ENCODE peak calls at places on chromosomes 3 and 15, in four cellular contexts. One of them, this sample, is unnamed.

GRCh38 chr15:26260517-26261133 is 397.5 kb upstream of the ATP10A start:
- DNase-seq in esophagus muscularis mucosa: no peak
- DNase-seq in heart left ventricle: no peak
- DNase-seq in GM12892: no peak
- DNase-seq in this sample: no peak

GRCh38 chr3:64203969-64204632 is 21.2 kb downstream of the PRICKLE2 start:
- DNase-seq in esophagus muscularis mucosa: peak
- DNase-seq in heart left ventricle: no peak
- DNase-seq in GM12892: no peak
- DNase-seq in this sample: no peak

GRCh38 chr3:156630081-156630772 is 44.2 kb upstream of the TIPARP start:
- DNase-seq in esophagus muscularis mucosa: no peak
- DNase-seq in heart left ventricle: no peak
- DNase-seq in GM12892: no peak
- DNase-seq in this sample: no peak

GRCh38 chr3:24303057-24303754 is 191.4 kb downstream of the THRB start:
- DNase-seq in esophagus muscularis mucosa: no peak
- DNase-seq in heart left ventricle: no peak
- DNase-seq in GM12892: no peak
- DNase-seq in this sample: no peak

GRCh38 chr15:63605816-63606215 is 8.6 kb downstream of the FBXL22 start:
- DNase-seq in esophagus muscularis mucosa: no peak
- DNase-seq in heart left ventricle: no peak
- DNase-seq in GM12892: no peak
- DNase-seq in this sample: no peak

GRCh38 chr3:143265501-143266070 is 146.0 kb downstream of the CHST2 start:
- DNase-seq in esophagus muscularis mucosa: no peak
- DNase-seq in heart left ventricle: no peak
- DNase-seq in GM12892: no peak
- DNase-seq in this sample: no peak

GRCh38 chr3:119524931-119525662 is 26.8 kb downstream of the TIMMDC1 start:
- DNase-seq in esophagus muscularis mucosa: no peak
- DNase-seq in heart left ventricle: no peak
- DNase-seq in GM12892: no peak
- DNase-seq in this sample: no peak

GRCh38 chr15:39400002-39400401 is 180.9 kb upstream of the THBS1 start:
- DNase-seq in esophagus muscularis mucosa: no peak
- DNase-seq in heart left ventricle: no peak
- DNase-seq in GM12892: no peak
- DNase-seq in this sample: no peak

GRCh38 chr3:94305835-94306685 is 243.2 kb downstream of the NSUN3 start:
- DNase-seq in esophagus muscularis mucosa: no peak
- DNase-seq in heart left ventricle: no peak
- DNase-seq in GM12892: no peak
- DNase-seq in this sample: no peak

GRCh38 chr15:70289191-70289955 is 191.7 kb upstream of the TLE3 start:
- DNase-seq in esophagus muscularis mucosa: no peak
- DNase-seq in heart left ventricle: no peak
- DNase-seq in GM12892: no peak
- DNase-seq in this sample: peak

GRCh38 chr15:101029971-101030661 is 111.0 kb downstream of the LRRK1 start:
- DNase-seq in esophagus muscularis mucosa: peak
- DNase-seq in heart left ventricle: peak
- DNase-seq in GM12892: no peak
- DNase-seq in this sample: peak

GRCh38 chr15:48408337-48408736 is 77.1 kb downstream of the DUT start:
- DNase-seq in esophagus muscularis mucosa: no peak
- DNase-seq in heart left ventricle: no peak
- DNase-seq in GM12892: no peak
- DNase-seq in this sample: no peak

GRCh38 chr15:80788536-80788935 is 9.4 kb downstream of the CEMIP start:
- DNase-seq in esophagus muscularis mucosa: no peak
- DNase-seq in heart left ventricle: no peak
- DNase-seq in GM12892: no peak
- DNase-seq in this sample: no peak

GRCh38 chr15:92520914-92521623 is 127.4 kb downstream of the ST8SIA2 start:
- DNase-seq in esophagus muscularis mucosa: no peak
- DNase-seq in heart left ventricle: no peak
- DNase-seq in GM12892: no peak
- DNase-seq in this sample: no peak

DNA sequence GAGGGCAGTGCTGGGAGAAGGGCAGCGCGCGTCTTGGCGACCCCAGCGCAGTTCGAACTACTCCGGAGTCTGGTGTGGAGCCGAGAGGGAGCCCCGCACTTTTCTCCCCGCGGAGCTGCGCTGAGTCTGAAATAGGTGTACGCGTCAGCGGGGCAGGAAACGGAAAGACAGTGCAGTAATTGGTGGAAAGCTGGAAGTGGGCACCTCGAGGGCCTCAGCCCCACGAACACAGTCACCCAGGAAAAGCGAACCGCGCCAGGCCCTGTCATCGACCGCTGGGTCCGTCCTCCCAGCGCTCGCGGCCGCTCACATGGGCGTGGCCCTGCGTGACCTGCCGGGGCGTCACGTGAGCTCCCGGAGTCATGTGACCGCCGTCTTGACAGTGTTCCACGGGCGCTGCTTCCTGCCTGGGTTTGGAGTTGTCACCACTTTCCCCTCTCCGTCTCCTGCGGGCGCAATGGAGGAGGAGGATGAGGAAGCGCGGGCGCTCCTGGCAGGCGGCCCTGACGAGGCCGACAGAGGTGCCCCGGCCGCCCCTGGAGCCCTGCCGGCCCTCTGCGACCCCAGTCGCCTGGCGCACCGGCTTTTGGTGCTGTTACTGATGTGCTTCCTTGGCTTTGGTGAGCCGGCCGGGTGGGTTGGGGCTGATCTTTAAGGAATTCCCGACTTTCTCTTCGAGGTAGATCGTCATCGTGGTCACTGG is at the start of gene MFSD1:
- DNase-seq in esophagus muscularis mucosa: peak
- DNase-seq in heart left ventricle: peak
- DNase-seq in GM12892: peak
- DNase-seq in this sample: peak
- TF ChIP-seq POLR2A in esophagus muscularis mucosa: peak
- TF ChIP-seq POLR2A in heart left ventricle: peak
- TF ChIP-seq POLR2A in GM12892: peak
- TF ChIP-seq POLR2A in this sample: peak

GRCh38 chr15:58737298-58737697 is 12.2 kb downstream of the ADAM10 start:
- DNase-seq in esophagus muscularis mucosa: no peak
- DNase-seq in heart left ventricle: no peak
- DNase-seq in GM12892: no peak
- DNase-seq in this sample: no peak

GRCh38 chr15:58738051-58738707 is 11.3 kb downstream of the ADAM10 start:
- DNase-seq in esophagus muscularis mucosa: no peak
- DNase-seq in heart left ventricle: no peak
- DNase-seq in GM12892: no peak
- DNase-seq in this sample: no peak

GRCh38 chr15:58732620-58733363 is 16.7 kb downstream of the ADAM10 start:
- DNase-seq in esophagus muscularis mucosa: no peak
- DNase-seq in heart left ventricle: no peak
- DNase-seq in GM12892: no peak
- DNase-seq in this sample: no peak

GRCh38 chr15:58734859-58735258 is 14.6 kb downstream of the ADAM10 start:
- DNase-seq in esophagus muscularis mucosa: no peak
- DNase-seq in heart left ventricle: no peak
- DNase-seq in GM12892: no peak
- DNase-seq in this sample: no peak

DNA sequence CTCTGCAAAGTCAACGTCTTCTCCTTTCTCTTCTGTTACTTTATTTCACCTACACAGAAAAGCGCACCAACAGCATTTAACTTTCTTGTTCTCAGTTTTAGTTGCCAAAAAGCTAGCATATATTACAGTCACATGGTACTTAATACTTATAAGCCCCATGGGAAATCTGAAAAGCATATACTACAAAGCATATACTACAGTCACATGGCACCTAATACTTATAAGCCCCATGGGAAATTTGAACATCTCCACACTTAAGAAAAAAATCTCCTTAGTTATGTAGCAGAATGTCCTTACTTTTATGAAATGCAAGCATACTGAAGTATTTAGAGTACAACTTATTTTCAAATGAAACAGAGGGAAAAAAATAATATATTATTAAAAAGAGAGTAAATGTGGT is 13.3 kb downstream of the ADAM10 start:
- DNase-seq in esophagus muscularis mucosa: no peak
- DNase-seq in heart left ventricle: no peak
- DNase-seq in GM12892: no peak
- DNase-seq in this sample: no peak
- TF ChIP-seq POLR2A in esophagus muscularis mucosa: no peak
- TF ChIP-seq POLR2A in heart left ventricle: no peak
- TF ChIP-seq POLR2A in GM12892: no peak
- TF ChIP-seq POLR2A in this sample: no peak

GRCh38 chr3:45226206-45226915 is at the start of gene TMEM158:
- DNase-seq in esophagus muscularis mucosa: no peak
- DNase-seq in heart left ventricle: peak
- DNase-seq in GM12892: peak
- DNase-seq in this sample: peak
- TF ChIP-seq POLR2A in esophagus muscularis mucosa: no peak
- TF ChIP-seq POLR2A in heart left ventricle: no peak
- TF ChIP-seq POLR2A in GM12892: no peak
- TF ChIP-seq POLR2A in this sample: no peak

GRCh38 chr3:188001926-188002325 is 152.0 kb upstream of the LPP start:
- DNase-seq in esophagus muscularis mucosa: no peak
- DNase-seq in heart left ventricle: no peak
- DNase-seq in GM12892: no peak
- DNase-seq in this sample: no peak

GRCh38 chr3:188001052-188001567 is 152.8 kb upstream of the LPP start:
- DNase-seq in esophagus muscularis mucosa: no peak
- DNase-seq in heart left ventricle: no peak
- DNase-seq in GM12892: no peak
- DNase-seq in this sample: no peak

GRCh38 chr3:188000361-188000861 is 153.5 kb upstream of the LPP start:
- DNase-seq in esophagus muscularis mucosa: no peak
- DNase-seq in heart left ventricle: no peak
- DNase-seq in GM12892: no peak
- DNase-seq in this sample: no peak

GRCh38 chr3:188003188-188004171 is 150.5 kb upstream of the LPP start:
- DNase-seq in esophagus muscularis mucosa: no peak
- DNase-seq in heart left ventricle: no peak
- DNase-seq in GM12892: no peak
- DNase-seq in this sample: no peak

DNA sequence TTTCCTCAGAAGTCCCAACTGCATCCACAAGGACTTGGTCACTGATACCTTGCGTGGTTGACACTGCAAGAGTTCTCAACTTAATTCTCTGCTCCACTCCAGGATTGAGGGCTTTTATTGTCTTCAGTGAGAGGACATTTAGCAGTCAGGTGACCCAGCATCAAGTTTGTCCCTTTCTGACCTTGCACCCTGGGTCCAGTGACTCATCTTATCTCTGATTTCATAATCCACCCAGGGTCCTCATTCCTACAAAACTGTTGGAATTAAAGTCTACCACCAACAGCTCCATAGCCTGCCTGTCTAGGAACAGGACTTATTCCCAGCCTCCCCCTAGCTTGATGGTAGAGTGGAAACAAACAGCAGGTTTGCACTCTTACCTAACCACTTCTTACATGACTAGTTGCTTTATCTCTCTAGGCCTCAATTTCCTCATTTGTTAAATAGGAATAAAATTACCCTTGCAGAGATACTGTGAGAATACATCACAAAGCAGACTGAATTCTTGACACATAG is 151.3 kb upstream of the LPP start:
- DNase-seq in esophagus muscularis mucosa: no peak
- DNase-seq in heart left ventricle: no peak
- DNase-seq in GM12892: no peak
- DNase-seq in this sample: no peak
- TF ChIP-seq POLR2A in esophagus muscularis mucosa: no peak
- TF ChIP-seq POLR2A in heart left ventricle: no peak
- TF ChIP-seq POLR2A in GM12892: no peak
- TF ChIP-seq POLR2A in this sample: no peak

This sample was measured in sigmoid colon.